ENCODE peak calls at places on chromosome 1, in nine cellular contexts. One of them, this sample, is unnamed.
A peak's percentile ranks its signal among the peaks of the same experiment; 100 is the strongest.

GRCh38 chr1:225815526-225816178 is 5.7 kb downstream of the EPHX1 start:
- DNase-seq in putamen: no peak
- DNase-seq in activated T-cell treated with anti-CD3 and anti-CD28 coated beads, Interleukin-2, amount 50 U/mL, for 72 hours: no peak
- DNase-seq in amniotic stem cell: no peak
- DNase-seq in naive thymus-derived CD8-positive, alpha-beta T cell: no peak
- DNase-seq in epithelial cell of esophagus: no peak
- DNase-seq in stimulated activated CD8-positive, alpha-beta memory T cell treated with anti-CD3 and anti-CD28 coated beads, Interleukin-7, amount 100 ng/mL, for 1 hour: no peak
- DNase-seq in AG09309: no peak
- DNase-seq in NCI-H526: no peak
- DNase-seq in this sample: no peak

GRCh38 chr1:224747578-224747977 is 131.5 kb downstream of the CNIH3 start:
- DNase-seq in putamen: no peak
- DNase-seq in activated T-cell treated with anti-CD3 and anti-CD28 coated beads, Interleukin-2, amount 50 U/mL, for 72 hours: peak; percentile 28
- DNase-seq in amniotic stem cell: no peak
- DNase-seq in naive thymus-derived CD8-positive, alpha-beta T cell: no peak
- DNase-seq in epithelial cell of esophagus: peak; percentile 44
- DNase-seq in stimulated activated CD8-positive, alpha-beta memory T cell treated with anti-CD3 and anti-CD28 coated beads, Interleukin-7, amount 100 ng/mL, for 1 hour: no peak
- DNase-seq in AG09309: no peak
- DNase-seq in NCI-H526: no peak
- DNase-seq in this sample: no peak

GRCh38 chr1:217273866-217274265 is 357.0 kb downstream of the GPATCH2 start:
- DNase-seq in putamen: no peak
- DNase-seq in activated T-cell treated with anti-CD3 and anti-CD28 coated beads, Interleukin-2, amount 50 U/mL, for 72 hours: no peak
- DNase-seq in amniotic stem cell: no peak
- DNase-seq in naive thymus-derived CD8-positive, alpha-beta T cell: no peak
- DNase-seq in epithelial cell of esophagus: no peak
- DNase-seq in stimulated activated CD8-positive, alpha-beta memory T cell treated with anti-CD3 and anti-CD28 coated beads, Interleukin-7, amount 100 ng/mL, for 1 hour: no peak
- DNase-seq in AG09309: no peak
- DNase-seq in NCI-H526: no peak
- DNase-seq in this sample: no peak

GRCh38 chr1:157105988-157106812 is 6.6 kb upstream of the ETV3L start:
- DNase-seq in putamen: no peak
- DNase-seq in activated T-cell treated with anti-CD3 and anti-CD28 coated beads, Interleukin-2, amount 50 U/mL, for 72 hours: peak; percentile 69
- DNase-seq in amniotic stem cell: peak; percentile 18
- DNase-seq in naive thymus-derived CD8-positive, alpha-beta T cell: no peak
- DNase-seq in epithelial cell of esophagus: peak; percentile 83
- DNase-seq in stimulated activated CD8-positive, alpha-beta memory T cell treated with anti-CD3 and anti-CD28 coated beads, Interleukin-7, amount 100 ng/mL, for 1 hour: no peak
- DNase-seq in AG09309: peak; percentile 77
- DNase-seq in NCI-H526: no peak
- DNase-seq in this sample: no peak

GRCh38 chr1:10065760-10066159 is 33.0 kb downstream of the UBE4B start:
- DNase-seq in putamen: no peak
- DNase-seq in activated T-cell treated with anti-CD3 and anti-CD28 coated beads, Interleukin-2, amount 50 U/mL, for 72 hours: no peak
- DNase-seq in amniotic stem cell: no peak
- DNase-seq in naive thymus-derived CD8-positive, alpha-beta T cell: no peak
- DNase-seq in epithelial cell of esophagus: no peak
- DNase-seq in stimulated activated CD8-positive, alpha-beta memory T cell treated with anti-CD3 and anti-CD28 coated beads, Interleukin-7, amount 100 ng/mL, for 1 hour: no peak
- DNase-seq in AG09309: no peak
- DNase-seq in NCI-H526: no peak
- DNase-seq in this sample: no peak

GRCh38 chr1:206705187-206705586 is 20.5 kb downstream of the MAPKAPK2 start:
- DNase-seq in putamen: no peak
- DNase-seq in activated T-cell treated with anti-CD3 and anti-CD28 coated beads, Interleukin-2, amount 50 U/mL, for 72 hours: no peak
- DNase-seq in amniotic stem cell: no peak
- DNase-seq in naive thymus-derived CD8-positive, alpha-beta T cell: no peak
- DNase-seq in epithelial cell of esophagus: peak; percentile 74
- DNase-seq in stimulated activated CD8-positive, alpha-beta memory T cell treated with anti-CD3 and anti-CD28 coated beads, Interleukin-7, amount 100 ng/mL, for 1 hour: no peak
- DNase-seq in AG09309: peak; percentile 55
- DNase-seq in NCI-H526: peak; percentile 54
- DNase-seq in this sample: no peak

GRCh38 chr1:91282695-91283420 is 121.8 kb downstream of the HFM1 start:
- DNase-seq in putamen: peak; percentile 62
- DNase-seq in activated T-cell treated with anti-CD3 and anti-CD28 coated beads, Interleukin-2, amount 50 U/mL, for 72 hours: peak; percentile 42
- DNase-seq in amniotic stem cell: peak; percentile 12
- DNase-seq in naive thymus-derived CD8-positive, alpha-beta T cell: peak; percentile 28
- DNase-seq in epithelial cell of esophagus: peak; percentile 76
- DNase-seq in stimulated activated CD8-positive, alpha-beta memory T cell treated with anti-CD3 and anti-CD28 coated beads, Interleukin-7, amount 100 ng/mL, for 1 hour: no peak
- DNase-seq in AG09309: peak; percentile 47
- DNase-seq in NCI-H526: peak; percentile 38
- DNase-seq in this sample: no peak

GRCh38 chr1:174497461-174497860 is 49.7 kb downstream of the GPR52 start:
- DNase-seq in putamen: no peak
- DNase-seq in activated T-cell treated with anti-CD3 and anti-CD28 coated beads, Interleukin-2, amount 50 U/mL, for 72 hours: no peak
- DNase-seq in amniotic stem cell: no peak
- DNase-seq in naive thymus-derived CD8-positive, alpha-beta T cell: no peak
- DNase-seq in epithelial cell of esophagus: no peak
- DNase-seq in stimulated activated CD8-positive, alpha-beta memory T cell treated with anti-CD3 and anti-CD28 coated beads, Interleukin-7, amount 100 ng/mL, for 1 hour: no peak
- DNase-seq in AG09309: no peak
- DNase-seq in NCI-H526: no peak
- DNase-seq in this sample: no peak

GRCh38 chr1:31769720-31770390 is 5.7 kb upstream of the ADGRB2 start:
- DNase-seq in putamen: no peak
- DNase-seq in activated T-cell treated with anti-CD3 and anti-CD28 coated beads, Interleukin-2, amount 50 U/mL, for 72 hours: no peak
- DNase-seq in amniotic stem cell: no peak
- DNase-seq in naive thymus-derived CD8-positive, alpha-beta T cell: no peak
- DNase-seq in epithelial cell of esophagus: no peak
- DNase-seq in stimulated activated CD8-positive, alpha-beta memory T cell treated with anti-CD3 and anti-CD28 coated beads, Interleukin-7, amount 100 ng/mL, for 1 hour: no peak
- DNase-seq in AG09309: no peak
- DNase-seq in NCI-H526: no peak
- DNase-seq in this sample: no peak

GRCh38 chr1:19342077-19342775 is 30.1 kb downstream of the SLC66A1 start:
- DNase-seq in putamen: no peak
- DNase-seq in activated T-cell treated with anti-CD3 and anti-CD28 coated beads, Interleukin-2, amount 50 U/mL, for 72 hours: no peak
- DNase-seq in amniotic stem cell: no peak
- DNase-seq in naive thymus-derived CD8-positive, alpha-beta T cell: no peak
- DNase-seq in epithelial cell of esophagus: no peak
- DNase-seq in stimulated activated CD8-positive, alpha-beta memory T cell treated with anti-CD3 and anti-CD28 coated beads, Interleukin-7, amount 100 ng/mL, for 1 hour: no peak
- DNase-seq in AG09309: no peak
- DNase-seq in NCI-H526: no peak
- DNase-seq in this sample: no peak

GRCh38 chr1:164735315-164736052 is 176.5 kb downstream of the PBX1 start:
- DNase-seq in putamen: peak; percentile 74
- DNase-seq in activated T-cell treated with anti-CD3 and anti-CD28 coated beads, Interleukin-2, amount 50 U/mL, for 72 hours: no peak
- DNase-seq in amniotic stem cell: no peak
- DNase-seq in naive thymus-derived CD8-positive, alpha-beta T cell: no peak
- DNase-seq in epithelial cell of esophagus: peak; percentile 67
- DNase-seq in stimulated activated CD8-positive, alpha-beta memory T cell treated with anti-CD3 and anti-CD28 coated beads, Interleukin-7, amount 100 ng/mL, for 1 hour: no peak
- DNase-seq in AG09309: no peak
- DNase-seq in NCI-H526: no peak
- DNase-seq in this sample: no peak

GRCh38 chr1:23126200-23126599 is 42.5 kb downstream of the LUZP1 start:
- DNase-seq in putamen: no peak
- DNase-seq in activated T-cell treated with anti-CD3 and anti-CD28 coated beads, Interleukin-2, amount 50 U/mL, for 72 hours: no peak
- DNase-seq in amniotic stem cell: no peak
- DNase-seq in naive thymus-derived CD8-positive, alpha-beta T cell: no peak
- DNase-seq in epithelial cell of esophagus: peak; percentile 29
- DNase-seq in stimulated activated CD8-positive, alpha-beta memory T cell treated with anti-CD3 and anti-CD28 coated beads, Interleukin-7, amount 100 ng/mL, for 1 hour: no peak
- DNase-seq in AG09309: no peak
- DNase-seq in NCI-H526: no peak
- DNase-seq in this sample: no peak

GRCh38 chr1:206557636-206558473 is 50.5 kb downstream of the RASSF5 start:
- DNase-seq in putamen: no peak
- DNase-seq in activated T-cell treated with anti-CD3 and anti-CD28 coated beads, Interleukin-2, amount 50 U/mL, for 72 hours: peak; percentile 56
- DNase-seq in amniotic stem cell: no peak
- DNase-seq in naive thymus-derived CD8-positive, alpha-beta T cell: no peak
- DNase-seq in epithelial cell of esophagus: no peak
- DNase-seq in stimulated activated CD8-positive, alpha-beta memory T cell treated with anti-CD3 and anti-CD28 coated beads, Interleukin-7, amount 100 ng/mL, for 1 hour: no peak
- DNase-seq in AG09309: no peak
- DNase-seq in NCI-H526: no peak
- DNase-seq in this sample: no peak

GRCh38 chr1:205458777-205459566 is 3.1 kb upstream of the BLACAT1 start:
- DNase-seq in putamen: no peak
- DNase-seq in activated T-cell treated with anti-CD3 and anti-CD28 coated beads, Interleukin-2, amount 50 U/mL, for 72 hours: peak; percentile 36
- DNase-seq in amniotic stem cell: no peak
- DNase-seq in naive thymus-derived CD8-positive, alpha-beta T cell: peak; percentile 33
- DNase-seq in epithelial cell of esophagus: peak; percentile 77
- DNase-seq in stimulated activated CD8-positive, alpha-beta memory T cell treated with anti-CD3 and anti-CD28 coated beads, Interleukin-7, amount 100 ng/mL, for 1 hour: no peak
- DNase-seq in AG09309: no peak
- DNase-seq in NCI-H526: no peak
- DNase-seq in this sample: no peak

GRCh38 chr1:177586429-177586828 is 383.4 kb downstream of the SEC16B start:
- DNase-seq in putamen: no peak
- DNase-seq in activated T-cell treated with anti-CD3 and anti-CD28 coated beads, Interleukin-2, amount 50 U/mL, for 72 hours: no peak
- DNase-seq in amniotic stem cell: peak; percentile 67
- DNase-seq in naive thymus-derived CD8-positive, alpha-beta T cell: no peak
- DNase-seq in epithelial cell of esophagus: peak; percentile 82
- DNase-seq in stimulated activated CD8-positive, alpha-beta memory T cell treated with anti-CD3 and anti-CD28 coated beads, Interleukin-7, amount 100 ng/mL, for 1 hour: no peak
- DNase-seq in AG09309: peak; percentile 1
- DNase-seq in NCI-H526: no peak
- DNase-seq in this sample: no peak

GRCh38 chr1:176843352-176844297 is 320.9 kb downstream of the ASTN1 start:
- DNase-seq in putamen: peak; percentile 19
- DNase-seq in activated T-cell treated with anti-CD3 and anti-CD28 coated beads, Interleukin-2, amount 50 U/mL, for 72 hours: no peak
- DNase-seq in amniotic stem cell: no peak
- DNase-seq in naive thymus-derived CD8-positive, alpha-beta T cell: no peak
- DNase-seq in epithelial cell of esophagus: peak; percentile 58
- DNase-seq in stimulated activated CD8-positive, alpha-beta memory T cell treated with anti-CD3 and anti-CD28 coated beads, Interleukin-7, amount 100 ng/mL, for 1 hour: no peak
- DNase-seq in AG09309: peak; percentile 43
- DNase-seq in NCI-H526: peak; percentile 74
- DNase-seq in this sample: no peak

GRCh38 chr1:7388141-7388487 is 383.0 kb upstream of the VAMP3 start:
- DNase-seq in putamen: no peak
- DNase-seq in activated T-cell treated with anti-CD3 and anti-CD28 coated beads, Interleukin-2, amount 50 U/mL, for 72 hours: no peak
- DNase-seq in amniotic stem cell: no peak
- DNase-seq in naive thymus-derived CD8-positive, alpha-beta T cell: no peak
- DNase-seq in epithelial cell of esophagus: no peak
- DNase-seq in stimulated activated CD8-positive, alpha-beta memory T cell treated with anti-CD3 and anti-CD28 coated beads, Interleukin-7, amount 100 ng/mL, for 1 hour: no peak
- DNase-seq in AG09309: no peak
- DNase-seq in NCI-H526: no peak
- DNase-seq in this sample: no peak

GRCh38 chr1:211973541-211973940 is 61.8 kb downstream of the INTS7 start:
- DNase-seq in putamen: no peak
- DNase-seq in activated T-cell treated with anti-CD3 and anti-CD28 coated beads, Interleukin-2, amount 50 U/mL, for 72 hours: no peak
- DNase-seq in amniotic stem cell: no peak
- DNase-seq in naive thymus-derived CD8-positive, alpha-beta T cell: no peak
- DNase-seq in epithelial cell of esophagus: no peak
- DNase-seq in stimulated activated CD8-positive, alpha-beta memory T cell treated with anti-CD3 and anti-CD28 coated beads, Interleukin-7, amount 100 ng/mL, for 1 hour: no peak
- DNase-seq in AG09309: no peak
- DNase-seq in NCI-H526: no peak
- DNase-seq in this sample: no peak

GRCh38 chr1:63124666-63125191 is 197.6 kb upstream of the FOXD3 start:
- DNase-seq in putamen: peak; percentile 90
- DNase-seq in activated T-cell treated with anti-CD3 and anti-CD28 coated beads, Interleukin-2, amount 50 U/mL, for 72 hours: no peak
- DNase-seq in amniotic stem cell: peak; percentile 32
- DNase-seq in naive thymus-derived CD8-positive, alpha-beta T cell: no peak
- DNase-seq in epithelial cell of esophagus: no peak
- DNase-seq in stimulated activated CD8-positive, alpha-beta memory T cell treated with anti-CD3 and anti-CD28 coated beads, Interleukin-7, amount 100 ng/mL, for 1 hour: no peak
- DNase-seq in AG09309: peak; percentile 70
- DNase-seq in NCI-H526: no peak
- DNase-seq in this sample: no peak

GRCh38 chr1:200410566-200410878 is 686 bp upstream of the ZNF281 start:
- DNase-seq in putamen: no peak
- DNase-seq in activated T-cell treated with anti-CD3 and anti-CD28 coated beads, Interleukin-2, amount 50 U/mL, for 72 hours: no peak
- DNase-seq in amniotic stem cell: no peak
- DNase-seq in naive thymus-derived CD8-positive, alpha-beta T cell: no peak
- DNase-seq in epithelial cell of esophagus: peak; percentile 92
- DNase-seq in stimulated activated CD8-positive, alpha-beta memory T cell treated with anti-CD3 and anti-CD28 coated beads, Interleukin-7, amount 100 ng/mL, for 1 hour: no peak
- DNase-seq in AG09309: no peak
- DNase-seq in NCI-H526: peak; percentile 60
- DNase-seq in this sample: no peak

GRCh38 chr1:8908388-8909151 is 30.1 kb upstream of the ENO1 start:
- DNase-seq in putamen: no peak
- DNase-seq in activated T-cell treated with anti-CD3 and anti-CD28 coated beads, Interleukin-2, amount 50 U/mL, for 72 hours: no peak
- DNase-seq in amniotic stem cell: no peak
- DNase-seq in naive thymus-derived CD8-positive, alpha-beta T cell: no peak
- DNase-seq in epithelial cell of esophagus: peak; percentile 50
- DNase-seq in stimulated activated CD8-positive, alpha-beta memory T cell treated with anti-CD3 and anti-CD28 coated beads, Interleukin-7, amount 100 ng/mL, for 1 hour: no peak
- DNase-seq in AG09309: no peak
- DNase-seq in NCI-H526: no peak
- DNase-seq in this sample: no peak

GRCh38 chr1:97365026-97365425 is 555.8 kb downstream of the DPYD start:
- DNase-seq in putamen: no peak
- DNase-seq in activated T-cell treated with anti-CD3 and anti-CD28 coated beads, Interleukin-2, amount 50 U/mL, for 72 hours: no peak
- DNase-seq in amniotic stem cell: no peak
- DNase-seq in naive thymus-derived CD8-positive, alpha-beta T cell: no peak
- DNase-seq in epithelial cell of esophagus: peak; percentile 41
- DNase-seq in stimulated activated CD8-positive, alpha-beta memory T cell treated with anti-CD3 and anti-CD28 coated beads, Interleukin-7, amount 100 ng/mL, for 1 hour: no peak
- DNase-seq in AG09309: no peak
- DNase-seq in NCI-H526: no peak
- DNase-seq in this sample: no peak

GRCh38 chr1:214670098-214670497 is 67.1 kb downstream of the CENPF start:
- DNase-seq in putamen: no peak
- DNase-seq in activated T-cell treated with anti-CD3 and anti-CD28 coated beads, Interleukin-2, amount 50 U/mL, for 72 hours: no peak
- DNase-seq in amniotic stem cell: no peak
- DNase-seq in naive thymus-derived CD8-positive, alpha-beta T cell: no peak
- DNase-seq in epithelial cell of esophagus: no peak
- DNase-seq in stimulated activated CD8-positive, alpha-beta memory T cell treated with anti-CD3 and anti-CD28 coated beads, Interleukin-7, amount 100 ng/mL, for 1 hour: no peak
- DNase-seq in AG09309: no peak
- DNase-seq in NCI-H526: no peak
- DNase-seq in this sample: no peak

GRCh38 chr1:161190962-161191521 is 7.8 kb downstream of the ADAMTS4 start:
- DNase-seq in putamen: no peak
- DNase-seq in activated T-cell treated with anti-CD3 and anti-CD28 coated beads, Interleukin-2, amount 50 U/mL, for 72 hours: no peak
- DNase-seq in amniotic stem cell: no peak
- DNase-seq in naive thymus-derived CD8-positive, alpha-beta T cell: no peak
- DNase-seq in epithelial cell of esophagus: no peak
- DNase-seq in stimulated activated CD8-positive, alpha-beta memory T cell treated with anti-CD3 and anti-CD28 coated beads, Interleukin-7, amount 100 ng/mL, for 1 hour: no peak
- DNase-seq in AG09309: no peak
- DNase-seq in NCI-H526: no peak
- DNase-seq in this sample: no peak

GRCh38 chr1:86906419-86906818 is 7.5 kb downstream of the SELENOF start:
- DNase-seq in putamen: no peak
- DNase-seq in activated T-cell treated with anti-CD3 and anti-CD28 coated beads, Interleukin-2, amount 50 U/mL, for 72 hours: no peak
- DNase-seq in amniotic stem cell: no peak
- DNase-seq in naive thymus-derived CD8-positive, alpha-beta T cell: no peak
- DNase-seq in epithelial cell of esophagus: no peak
- DNase-seq in stimulated activated CD8-positive, alpha-beta memory T cell treated with anti-CD3 and anti-CD28 coated beads, Interleukin-7, amount 100 ng/mL, for 1 hour: no peak
- DNase-seq in AG09309: no peak
- DNase-seq in NCI-H526: no peak
- DNase-seq in this sample: no peak

GRCh38 chr1:19529570-19530145 is 44.3 kb upstream of the CAPZB start:
- DNase-seq in putamen: no peak
- DNase-seq in activated T-cell treated with anti-CD3 and anti-CD28 coated beads, Interleukin-2, amount 50 U/mL, for 72 hours: no peak
- DNase-seq in amniotic stem cell: no peak
- DNase-seq in naive thymus-derived CD8-positive, alpha-beta T cell: no peak
- DNase-seq in epithelial cell of esophagus: no peak
- DNase-seq in stimulated activated CD8-positive, alpha-beta memory T cell treated with anti-CD3 and anti-CD28 coated beads, Interleukin-7, amount 100 ng/mL, for 1 hour: no peak
- DNase-seq in AG09309: no peak
- DNase-seq in NCI-H526: no peak
- DNase-seq in this sample: no peak

GRCh38 chr1:11495579-11495978 is 16.6 kb downstream of the DISP3 start:
- DNase-seq in putamen: no peak
- DNase-seq in activated T-cell treated with anti-CD3 and anti-CD28 coated beads, Interleukin-2, amount 50 U/mL, for 72 hours: no peak
- DNase-seq in amniotic stem cell: no peak
- DNase-seq in naive thymus-derived CD8-positive, alpha-beta T cell: no peak
- DNase-seq in epithelial cell of esophagus: no peak
- DNase-seq in stimulated activated CD8-positive, alpha-beta memory T cell treated with anti-CD3 and anti-CD28 coated beads, Interleukin-7, amount 100 ng/mL, for 1 hour: no peak
- DNase-seq in AG09309: no peak
- DNase-seq in NCI-H526: no peak
- DNase-seq in this sample: no peak

GRCh38 chr1:213564215-213564659 is 423.5 kb upstream of the PROX1 start:
- DNase-seq in putamen: no peak
- DNase-seq in activated T-cell treated with anti-CD3 and anti-CD28 coated beads, Interleukin-2, amount 50 U/mL, for 72 hours: no peak
- DNase-seq in amniotic stem cell: no peak
- DNase-seq in naive thymus-derived CD8-positive, alpha-beta T cell: no peak
- DNase-seq in epithelial cell of esophagus: peak; percentile 43
- DNase-seq in stimulated activated CD8-positive, alpha-beta memory T cell treated with anti-CD3 and anti-CD28 coated beads, Interleukin-7, amount 100 ng/mL, for 1 hour: no peak
- DNase-seq in AG09309: no peak
- DNase-seq in NCI-H526: peak; percentile 37
- DNase-seq in this sample: no peak

GRCh38 chr1:44217809-44218410 is 4.6 kb downstream of the DMAP1 start:
- DNase-seq in putamen: peak; percentile 71
- DNase-seq in activated T-cell treated with anti-CD3 and anti-CD28 coated beads, Interleukin-2, amount 50 U/mL, for 72 hours: peak; percentile 78
- DNase-seq in amniotic stem cell: peak; percentile 16
- DNase-seq in naive thymus-derived CD8-positive, alpha-beta T cell: peak; percentile 66
- DNase-seq in epithelial cell of esophagus: peak; percentile 70
- DNase-seq in stimulated activated CD8-positive, alpha-beta memory T cell treated with anti-CD3 and anti-CD28 coated beads, Interleukin-7, amount 100 ng/mL, for 1 hour: peak; percentile 46
- DNase-seq in AG09309: no peak
- DNase-seq in NCI-H526: peak; percentile 89
- DNase-seq in this sample: no peak

GRCh38 chr1:98452162-98452561 is 209.4 kb upstream of the SNX7 start:
- DNase-seq in putamen: no peak
- DNase-seq in activated T-cell treated with anti-CD3 and anti-CD28 coated beads, Interleukin-2, amount 50 U/mL, for 72 hours: no peak
- DNase-seq in amniotic stem cell: no peak
- DNase-seq in naive thymus-derived CD8-positive, alpha-beta T cell: no peak
- DNase-seq in epithelial cell of esophagus: no peak
- DNase-seq in stimulated activated CD8-positive, alpha-beta memory T cell treated with anti-CD3 and anti-CD28 coated beads, Interleukin-7, amount 100 ng/mL, for 1 hour: no peak
- DNase-seq in AG09309: no peak
- DNase-seq in NCI-H526: no peak
- DNase-seq in this sample: no peak

GRCh38 chr1:147169171-147169570 is 3.1 kb downstream of the PRKAB2 start:
- DNase-seq in putamen: no peak
- DNase-seq in activated T-cell treated with anti-CD3 and anti-CD28 coated beads, Interleukin-2, amount 50 U/mL, for 72 hours: no peak
- DNase-seq in amniotic stem cell: no peak
- DNase-seq in naive thymus-derived CD8-positive, alpha-beta T cell: no peak
- DNase-seq in epithelial cell of esophagus: no peak
- DNase-seq in stimulated activated CD8-positive, alpha-beta memory T cell treated with anti-CD3 and anti-CD28 coated beads, Interleukin-7, amount 100 ng/mL, for 1 hour: no peak
- DNase-seq in AG09309: no peak
- DNase-seq in NCI-H526: no peak
- DNase-seq in this sample: no peak